ENCODE peak calls at places on chromosomes 1 and 21, in six cellular contexts. One of them, this sample, is unnamed.

GRCh38 chr1:27956761-27957160 is 3.0 kb upstream of the XKR8 start:
- DNase-seq in cardiac muscle cell: no peak
- DNase-seq in type B pancreatic cell: no peak
- DNase-seq in Caco-2: no peak
- DNase-seq in fibroblast of the aortic adventitia: no peak
- DNase-seq in heart right ventricle: no peak
- DNase-seq in this sample: no peak

GRCh38 chr1:246582301-246583055 is 16.2 kb downstream of the CNST start:
- DNase-seq in cardiac muscle cell: no peak
- DNase-seq in heart right ventricle: no peak
- DNase-seq in Caco-2: no peak
- DNase-seq in type B pancreatic cell: no peak
- DNase-seq in fibroblast of the aortic adventitia: no peak
- DNase-seq in this sample: no peak

GRCh38 chr1:165686121-165686970 is 12.0 kb downstream of the ALDH9A1 start:
- DNase-seq in Caco-2: no peak
- DNase-seq in cardiac muscle cell: no peak
- DNase-seq in fibroblast of the aortic adventitia: no peak
- DNase-seq in heart right ventricle: no peak
- DNase-seq in type B pancreatic cell: no peak
- DNase-seq in this sample: no peak

GRCh38 chr1:42420911-42421585 is 34.8 kb downstream of the ZMYND12 start:
- DNase-seq in type B pancreatic cell: no peak
- DNase-seq in heart right ventricle: peak
- DNase-seq in Caco-2: no peak
- DNase-seq in fibroblast of the aortic adventitia: peak
- DNase-seq in cardiac muscle cell: peak
- DNase-seq in this sample: peak

GRCh38 chr21:27406297-27407009 is 439.6 kb upstream of the ADAMTS5 start:
- DNase-seq in type B pancreatic cell: no peak
- DNase-seq in cardiac muscle cell: no peak
- DNase-seq in fibroblast of the aortic adventitia: peak
- DNase-seq in heart right ventricle: no peak
- DNase-seq in Caco-2: no peak
- DNase-seq in this sample: no peak

GRCh38 chr1:53643881-53644390 is 95.0 kb downstream of the GLIS1 start:
- DNase-seq in Caco-2: no peak
- DNase-seq in heart right ventricle: no peak
- DNase-seq in cardiac muscle cell: no peak
- DNase-seq in fibroblast of the aortic adventitia: no peak
- DNase-seq in type B pancreatic cell: peak
- DNase-seq in this sample: no peak

GRCh38 chr1:36966242-36966641 is 68.1 kb downstream of the GRIK3 start:
- DNase-seq in type B pancreatic cell: no peak
- DNase-seq in cardiac muscle cell: peak
- DNase-seq in heart right ventricle: peak
- DNase-seq in fibroblast of the aortic adventitia: peak
- DNase-seq in Caco-2: peak
- DNase-seq in this sample: peak

GRCh38 chr1:163170975-163171676 is 31.6 kb downstream of the RGS5 start:
- DNase-seq in Caco-2: no peak
- DNase-seq in fibroblast of the aortic adventitia: peak
- DNase-seq in cardiac muscle cell: no peak
- DNase-seq in type B pancreatic cell: no peak
- DNase-seq in heart right ventricle: no peak
- DNase-seq in this sample: no peak

GRCh38 chr1:55035904-55036303 is 3.4 kb upstream of the PCSK9 start:
- DNase-seq in heart right ventricle: no peak
- DNase-seq in fibroblast of the aortic adventitia: no peak
- DNase-seq in type B pancreatic cell: no peak
- DNase-seq in cardiac muscle cell: no peak
- DNase-seq in Caco-2: peak
- DNase-seq in this sample: no peak
- TF ChIP-seq CTCF in heart right ventricle: no peak
- TF ChIP-seq CTCF in fibroblast of the aortic adventitia: no peak
- TF ChIP-seq CTCF in type B pancreatic cell: peak
- TF ChIP-seq CTCF in cardiac muscle cell: no peak
- TF ChIP-seq CTCF in Caco-2: no peak
- TF ChIP-seq CTCF in this sample: no peak

DNA sequence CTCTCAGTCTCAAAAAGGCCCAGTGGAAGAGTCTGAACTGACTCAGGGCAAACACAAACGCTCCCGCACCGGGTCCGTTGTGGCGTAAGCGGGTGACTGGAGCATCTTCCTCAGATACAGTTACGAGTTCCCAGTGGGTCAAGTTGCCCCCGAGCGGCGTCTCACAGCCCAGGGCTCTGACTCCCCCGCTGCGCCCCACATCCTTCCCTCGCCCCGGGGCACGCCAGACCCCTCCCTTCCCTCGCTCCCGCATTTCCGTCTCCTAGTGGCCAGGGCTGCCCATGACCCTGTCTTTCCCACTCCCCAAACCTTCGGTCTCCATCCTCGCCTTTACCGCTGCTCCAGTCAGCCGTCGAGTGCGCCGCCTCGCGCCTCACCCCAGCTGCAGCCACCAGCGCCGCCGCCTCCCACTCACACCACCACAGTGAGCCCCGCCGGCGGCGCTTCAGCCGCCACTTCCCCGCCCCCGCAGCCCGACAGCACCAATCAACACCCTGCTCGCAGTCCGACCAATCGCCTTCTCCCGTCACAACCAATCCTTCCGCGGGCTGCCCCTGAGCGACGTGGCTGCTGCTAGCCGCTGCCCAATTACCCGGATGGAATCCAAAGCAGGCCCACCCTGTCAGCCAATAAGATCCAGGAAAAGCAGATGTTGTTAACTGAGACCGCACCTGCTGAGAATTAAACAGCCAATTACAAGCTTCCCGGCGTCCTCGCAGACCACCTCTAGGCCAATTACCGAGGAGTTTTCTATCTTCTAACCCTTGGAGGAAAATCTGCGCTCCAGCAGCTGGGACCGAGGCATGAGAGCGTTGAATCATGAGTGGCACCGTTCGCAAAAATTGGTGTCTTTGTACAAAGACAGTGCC is at the start of gene TDRKH:
- DNase-seq in fibroblast of the aortic adventitia: peak
- DNase-seq in Caco-2: peak
- DNase-seq in type B pancreatic cell: peak
- DNase-seq in heart right ventricle: peak
- DNase-seq in cardiac muscle cell: peak
- DNase-seq in this sample: peak
- TF ChIP-seq CTCF in fibroblast of the aortic adventitia: peak
- TF ChIP-seq CTCF in Caco-2: peak
- TF ChIP-seq CTCF in type B pancreatic cell: peak
- TF ChIP-seq CTCF in heart right ventricle: no peak
- TF ChIP-seq CTCF in cardiac muscle cell: no peak
- TF ChIP-seq CTCF in this sample: no peak

DNA sequence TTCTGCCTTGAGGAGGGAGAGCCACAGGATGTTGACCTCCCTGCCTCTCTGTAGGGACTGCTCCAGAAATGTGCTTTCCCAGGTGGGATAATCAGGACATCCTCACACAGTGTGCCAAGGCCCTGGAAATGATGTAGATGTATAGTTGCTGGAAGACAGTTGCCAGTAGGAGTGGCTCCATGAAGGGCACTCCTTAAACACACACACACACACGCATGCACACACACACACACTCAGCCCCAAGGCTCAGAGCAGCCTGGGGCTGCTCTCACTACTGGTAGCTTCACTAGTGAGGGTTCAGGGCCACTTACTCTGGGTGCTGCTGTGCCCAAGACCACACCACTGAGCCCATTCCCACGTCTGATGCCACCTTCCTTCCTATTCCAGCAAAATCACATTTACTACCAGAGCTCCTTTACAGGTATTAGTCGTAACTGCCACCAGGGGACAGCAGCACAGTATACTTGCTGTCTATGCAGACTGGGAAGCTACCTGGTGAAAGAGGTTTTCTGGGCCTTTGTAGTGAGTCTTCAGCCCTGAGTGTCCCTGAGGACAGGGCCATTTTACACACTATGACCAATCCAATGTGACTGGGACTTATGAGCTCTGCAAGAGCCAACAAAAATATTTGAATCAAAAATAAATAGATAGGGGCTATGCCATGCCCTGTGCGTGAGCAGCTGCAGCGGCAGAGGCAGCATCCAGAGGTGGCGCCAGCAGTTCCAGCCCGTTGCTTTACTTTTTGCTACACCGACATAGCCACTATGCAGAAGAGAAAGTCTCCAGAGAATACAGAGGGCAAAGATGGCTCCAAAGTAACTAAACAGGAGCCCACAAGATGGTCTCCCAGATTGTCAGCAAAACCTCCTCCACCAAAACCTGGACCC is 15.0 kb downstream of the CRNN start:
- DNase-seq in fibroblast of the aortic adventitia: peak
- DNase-seq in Caco-2: peak
- DNase-seq in heart right ventricle: no peak
- DNase-seq in cardiac muscle cell: no peak
- DNase-seq in type B pancreatic cell: no peak
- DNase-seq in this sample: no peak
- TF ChIP-seq CTCF in fibroblast of the aortic adventitia: peak
- TF ChIP-seq CTCF in Caco-2: peak
- TF ChIP-seq CTCF in heart right ventricle: no peak
- TF ChIP-seq CTCF in cardiac muscle cell: peak
- TF ChIP-seq CTCF in type B pancreatic cell: no peak
- TF ChIP-seq CTCF in this sample: no peak

DNA sequence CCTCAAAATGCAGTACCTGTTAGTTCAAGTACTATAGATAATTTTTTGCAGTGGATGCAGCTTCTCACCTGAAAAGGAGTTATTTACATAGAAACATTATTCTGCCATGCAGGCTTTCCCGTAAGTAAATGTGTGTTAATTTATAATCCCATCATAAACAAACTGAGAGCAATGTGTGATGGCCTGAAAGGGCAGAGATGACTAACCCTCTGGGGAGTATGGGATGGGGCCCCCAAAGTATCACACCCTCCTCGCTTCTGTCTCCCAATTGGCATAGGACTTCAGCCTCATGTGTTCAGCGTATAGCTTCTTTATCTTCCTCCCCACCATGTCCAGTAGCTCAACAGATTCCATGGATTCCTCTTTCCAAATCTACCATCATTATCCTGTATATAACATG is 7.6 kb downstream of the HMGCL start:
- DNase-seq in type B pancreatic cell: no peak
- DNase-seq in cardiac muscle cell: no peak
- DNase-seq in Caco-2: no peak
- DNase-seq in fibroblast of the aortic adventitia: no peak
- DNase-seq in heart right ventricle: no peak
- DNase-seq in this sample: no peak
- TF ChIP-seq CTCF in type B pancreatic cell: no peak
- TF ChIP-seq CTCF in cardiac muscle cell: no peak
- TF ChIP-seq CTCF in Caco-2: no peak
- TF ChIP-seq CTCF in fibroblast of the aortic adventitia: no peak
- TF ChIP-seq CTCF in heart right ventricle: no peak
- TF ChIP-seq CTCF in this sample: no peak

GRCh38 chr1:32754282-32755097 is 51.9 kb upstream of the SYNC start:
- DNase-seq in type B pancreatic cell: no peak
- DNase-seq in Caco-2: no peak
- DNase-seq in cardiac muscle cell: peak
- DNase-seq in fibroblast of the aortic adventitia: no peak
- DNase-seq in heart right ventricle: no peak
- DNase-seq in this sample: peak
- TF ChIP-seq CTCF in type B pancreatic cell: no peak
- TF ChIP-seq CTCF in Caco-2: no peak
- TF ChIP-seq CTCF in cardiac muscle cell: no peak
- TF ChIP-seq CTCF in fibroblast of the aortic adventitia: no peak
- TF ChIP-seq CTCF in heart right ventricle: no peak
- TF ChIP-seq CTCF in this sample: no peak

GRCh38 chr1:196494766-196495165 is 113.5 kb downstream of the KCNT2 start:
- DNase-seq in fibroblast of the aortic adventitia: no peak
- DNase-seq in type B pancreatic cell: no peak
- DNase-seq in cardiac muscle cell: no peak
- DNase-seq in Caco-2: no peak
- DNase-seq in heart right ventricle: no peak
- DNase-seq in this sample: no peak

GRCh38 chr1:196497824-196498223 is 110.4 kb downstream of the KCNT2 start:
- DNase-seq in Caco-2: no peak
- DNase-seq in type B pancreatic cell: no peak
- DNase-seq in cardiac muscle cell: no peak
- DNase-seq in fibroblast of the aortic adventitia: no peak
- DNase-seq in heart right ventricle: no peak
- DNase-seq in this sample: no peak

GRCh38 chr1:196493881-196494280 is 114.4 kb downstream of the KCNT2 start:
- DNase-seq in Caco-2: no peak
- DNase-seq in type B pancreatic cell: no peak
- DNase-seq in cardiac muscle cell: no peak
- DNase-seq in fibroblast of the aortic adventitia: no peak
- DNase-seq in heart right ventricle: no peak
- DNase-seq in this sample: no peak
- TF ChIP-seq CTCF in Caco-2: no peak
- TF ChIP-seq CTCF in type B pancreatic cell: no peak
- TF ChIP-seq CTCF in cardiac muscle cell: no peak
- TF ChIP-seq CTCF in fibroblast of the aortic adventitia: no peak
- TF ChIP-seq CTCF in heart right ventricle: no peak
- TF ChIP-seq CTCF in this sample: no peak

GRCh38 chr1:67429528-67430357 is 459 bp downstream of the SERBP1 start:
- DNase-seq in Caco-2: peak
- DNase-seq in heart right ventricle: peak
- DNase-seq in cardiac muscle cell: peak
- DNase-seq in fibroblast of the aortic adventitia: no peak
- DNase-seq in type B pancreatic cell: no peak
- DNase-seq in this sample: peak
- TF ChIP-seq CTCF in Caco-2: no peak
- TF ChIP-seq CTCF in heart right ventricle: no peak
- TF ChIP-seq CTCF in cardiac muscle cell: no peak
- TF ChIP-seq CTCF in fibroblast of the aortic adventitia: no peak
- TF ChIP-seq CTCF in type B pancreatic cell: no peak
- TF ChIP-seq CTCF in this sample: no peak

DNA sequence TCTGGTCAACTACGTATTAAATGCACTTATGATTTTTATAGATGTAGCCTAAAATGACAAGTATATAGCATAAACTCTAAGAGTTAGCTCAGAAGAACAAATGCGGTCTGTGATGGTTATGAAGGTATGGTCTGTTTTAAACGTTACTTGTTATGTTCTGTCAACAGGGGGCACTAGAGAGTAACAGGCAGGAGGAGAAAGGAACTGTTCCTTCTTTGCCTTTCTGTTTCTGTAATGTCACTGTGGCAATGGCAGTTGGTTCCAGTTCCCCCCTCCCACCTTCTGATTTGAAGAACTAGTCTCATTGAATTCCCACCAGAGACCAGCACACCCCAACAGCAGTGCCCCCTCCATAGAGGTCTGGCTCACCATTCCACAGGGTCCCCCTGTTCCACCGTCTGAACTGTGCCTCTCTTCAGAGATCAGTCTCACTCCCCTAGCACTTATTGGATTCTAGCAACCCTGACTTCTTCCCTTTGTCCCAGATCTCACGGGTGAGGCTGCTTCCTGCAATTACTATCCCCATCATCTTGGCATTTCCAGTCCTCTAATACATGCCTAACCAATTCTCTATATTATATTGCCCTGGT is 14.0 kb downstream of the KRTAP24-1 start:
- DNase-seq in type B pancreatic cell: no peak
- DNase-seq in Caco-2: no peak
- DNase-seq in heart right ventricle: no peak
- DNase-seq in cardiac muscle cell: peak
- DNase-seq in fibroblast of the aortic adventitia: no peak
- DNase-seq in this sample: no peak
- TF ChIP-seq CTCF in type B pancreatic cell: peak
- TF ChIP-seq CTCF in Caco-2: no peak
- TF ChIP-seq CTCF in heart right ventricle: no peak
- TF ChIP-seq CTCF in cardiac muscle cell: peak
- TF ChIP-seq CTCF in fibroblast of the aortic adventitia: no peak
- TF ChIP-seq CTCF in this sample: no peak